ENCODE peak calls at places on chromosomes 4 and X, in five cellular contexts. A is DND-41, L is AG04449, K is mesenchymal stem cell, Y is adrenal gland. G is an unnamed sample.

GRCh38 chr4:150779707-150780106 is 197.8 kb downstream of the MAB21L2 start:
- DNase-seq in A (no peak), L (no peak), Y (no peak), K (no peak), G (no peak)

GRCh38 chr4:98672583-98673281 is 14.3 kb upstream of the TSPAN5 start:
- DNase-seq in K (peak), Y (no peak), A (no peak), L (no peak), G (no peak)

GRCh38 chr4:25843340-25844097 is 19.3 kb downstream of the SEL1L3 start:
- DNase-seq in L (no peak), Y (no peak), A (no peak), K (no peak), G (no peak)

GRCh38 chrX:31590581-31591113 is 518.8 kb upstream of the FTHL17 start:
- DNase-seq in A (no peak), L (no peak), Y (no peak), K (peak), G (peak)

GRCh38 chr4:4857001-4857808 is 2.3 kb upstream of the MSX1 start:
- DNase-seq in Y (no peak), K (no peak), A (no peak), L (no peak), G (no peak)

GRCh38 chr4:1208970-1209704 is 36.8 kb upstream of the SPON2 start:
- DNase-seq in A (no peak), K (peak), Y (peak), L (no peak), G (peak)

GRCh38 chr4:168840988-168841681 is 168.9 kb downstream of the CBR4 start:
- DNase-seq in L (no peak), K (no peak), A (no peak), Y (no peak), G (no peak)

GRCh38 chrX:7689791-7690412 is 153.1 kb upstream of the VCX start:
- DNase-seq in Y (no peak), L (no peak), A (no peak), K (no peak), G (no peak)

GRCh38 chr4:21522296-21522695 is 426.3 kb downstream of the KCNIP4 start:
- DNase-seq in A (no peak), Y (no peak), L (no peak), K (no peak), G (no peak)

GRCh38 chrX:3420316-3420715 is 73.9 kb upstream of the MXRA5 start:
- DNase-seq in Y (no peak), L (no peak), K (no peak), A (no peak), G (no peak)

GRCh38 chr4:26431461-26432165 is 58.7 kb downstream of the CCKAR start:
- DNase-seq in Y (no peak), L (no peak), K (no peak), A (no peak), G (no peak)

GRCh38 chrX:71974916-71975315 is 64.3 kb downstream of the NHSL2 start:
- DNase-seq in K (no peak), A (no peak), Y (no peak), L (no peak), G (no peak)

GRCh38 chr4:158280856-158281255 is 70.6 kb downstream of the TMEM144 start:
- DNase-seq in A (no peak), Y (no peak), L (no peak), K (no peak), G (no peak)

GRCh38 chr4:99180367-99181169 is 36.5 kb upstream of the ADH4 start:
- DNase-seq in A (no peak), L (no peak), Y (no peak), K (peak), G (no peak)

GRCh38 chr4:153205028-153205648 is 895 bp downstream of the TRIM2 start:
- DNase-seq in A (no peak), Y (no peak), K (no peak), L (no peak), G (no peak)
- H3K4me3 ChIP-seq in A (no peak), Y (no peak), K (peak), L (no peak), G (no peak)

GRCh38 chr4:122857160-122857559 is 30.5 kb downstream of the FGF2 start:
- DNase-seq in K (no peak), A (no peak), L (no peak), Y (no peak), G (no peak)
- H3K4me3 ChIP-seq in K (no peak), A (no peak), L (no peak), Y (no peak), G (no peak)

GRCh38 chr4:154916068-154916467 is 135.0 kb downstream of the RBM46 start:
- DNase-seq in Y (no peak), K (no peak), A (no peak), L (no peak), G (no peak)

GRCh38 chr4:154908168-154908567 is 127.1 kb downstream of the RBM46 start:
- DNase-seq in A (no peak), L (no peak), K (no peak), Y (no peak), G (no peak)

GRCh38 chr4:154911097-154911496 is 130.0 kb downstream of the RBM46 start:
- DNase-seq in L (no peak), A (no peak), K (no peak), Y (no peak), G (no peak)

DNA sequence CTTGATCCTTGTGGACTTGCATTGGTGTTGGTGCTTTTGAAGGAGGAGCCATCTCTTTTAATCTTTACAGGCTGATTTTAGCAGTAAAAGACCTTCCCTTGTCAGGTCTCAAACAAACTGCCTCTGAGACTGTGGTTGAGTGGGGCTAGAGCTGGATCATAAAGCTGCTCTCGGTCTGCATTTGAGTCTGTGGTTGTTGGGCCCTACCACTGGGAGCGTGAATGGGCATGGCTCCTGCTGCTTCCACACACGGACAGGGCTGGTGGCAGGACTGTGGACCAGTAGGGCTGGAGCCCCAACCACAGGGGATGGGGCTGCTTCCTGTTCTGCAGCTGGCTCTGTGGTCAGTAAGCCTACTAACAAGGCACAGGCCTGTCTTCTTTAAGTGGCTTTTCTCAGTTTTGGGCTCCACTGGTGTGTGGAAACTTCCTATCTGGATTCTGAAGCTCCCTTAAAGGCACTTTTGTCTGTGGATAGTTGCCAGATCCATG is 130.6 kb downstream of the RBM46 start:
- DNase-seq in A (no peak), L (no peak), Y (no peak), K (no peak), G (no peak)
- H3K4me3 ChIP-seq in A (no peak), L (no peak), Y (no peak), K (no peak), G (no peak)

GRCh38 chrX:134622056-134622812 is 36.0 kb downstream of the PLAC1 start:
- DNase-seq in Y (no peak), K (peak), L (peak), A (peak), G (peak)
- H3K4me3 ChIP-seq in Y (no peak), K (no peak), L (no peak), A (no peak), G (no peak)

G was measured in endothelial cell of umbilical vein.